ENCODE peak calls at places on chromosome 15, in four cellular contexts. B is HepG2, X is K562, H is WTC11. J is an unnamed sample.
A peak's percentile ranks its signal among the peaks of the same experiment; 100 is the strongest.

GRCh38 chr15:81492303-81492702 is 118.3 kb upstream of the TMC3 start:
- DNase-seq in B (no peak), X (no peak), H (no peak), J (no peak)

GRCh38 chr15:82709081-82709420 is 624 bp downstream of the AP3B2 start:
- DNase-seq in B (no peak), X (no peak), H (peak; percentile 73), J (no peak)

GRCh38 chr15:68612979-68613740 is 34.4 kb downstream of the CORO2B start:
- DNase-seq in B (no peak), X (peak; percentile 62), H (no peak), J (no peak)

GRCh38 chr15:67091073-67091965 is 25.9 kb downstream of the SMAD3 start:
- DNase-seq in B (no peak), X (peak; percentile 86), H (no peak), J (peak; percentile 80)

GRCh38 chr15:43249699-43250203 is 17.0 kb downstream of the TGM5 start:
- DNase-seq in B (no peak), X (no peak), H (no peak), J (peak; percentile 94)

GRCh38 chr15:29568840-29569532 is 253.3 kb downstream of the TJP1 start:
- DNase-seq in B (peak; percentile 23), X (no peak), H (peak; percentile 53), J (no peak)

GRCh38 chr15:65862682-65863081 is 6.6 kb upstream of the RAB11A start:
- DNase-seq in B (peak; percentile 85), X (peak; percentile 81), H (peak; percentile 77), J (no peak)

GRCh38 chr15:74642724-74643367 is 27.2 kb downstream of the CLK3 start:
- DNase-seq in B (no peak), X (peak; percentile 43), H (peak; percentile 43), J (no peak)

GRCh38 chr15:78241017-78241416 is 6.7 kb upstream of the ACSBG1 start:
- DNase-seq in B (peak; percentile 49), X (peak; percentile 86), H (peak; percentile 95), J (no peak)

GRCh38 chr15:76932090-76932966 is 779 bp downstream of the RCN2 start:
- DNase-seq in B (no peak), X (no peak), H (no peak), J (no peak)

GRCh38 chr15:64344651-64345262 is 11.2 kb downstream of the CSNK1G1 start:
- DNase-seq in B (no peak), X (no peak), H (no peak), J (no peak)

GRCh38 chr15:66936115-66936863 is 129.1 kb upstream of the SMAD3 start:
- DNase-seq in B (no peak), X (no peak), H (no peak), J (no peak)

GRCh38 chr15:64503640-64504039 is 43.3 kb downstream of the ZNF609 start:
- DNase-seq in B (no peak), X (no peak), H (no peak), J (no peak)

GRCh38 chr15:29939404-29939803 is 117.1 kb upstream of the TJP1 start:
- DNase-seq in B (no peak), X (no peak), H (no peak), J (no peak)

GRCh38 chr15:69193948-69194827 is 33.8 kb downstream of the GLCE start:
- DNase-seq in B (no peak), X (no peak), H (no peak), J (no peak)

GRCh38 chr15:81038975-81039607 is 38.4 kb downstream of the TLNRD1 start:
- DNase-seq in B (peak; percentile 10), X (no peak), H (no peak), J (no peak)

GRCh38 chr15:92603743-92604470 is 51.7 kb downstream of the FAM174B start:
- DNase-seq in B (no peak), X (no peak), H (no peak), J (no peak)

GRCh38 chr15:36843822-36844221 is 256.5 kb downstream of the MEIS2 start:
- DNase-seq in B (no peak), X (no peak), H (no peak), J (no peak)
- TF ChIP-seq NR2C2 in B (no peak), X (no peak), H (no peak), J (no peak)

DNA sequence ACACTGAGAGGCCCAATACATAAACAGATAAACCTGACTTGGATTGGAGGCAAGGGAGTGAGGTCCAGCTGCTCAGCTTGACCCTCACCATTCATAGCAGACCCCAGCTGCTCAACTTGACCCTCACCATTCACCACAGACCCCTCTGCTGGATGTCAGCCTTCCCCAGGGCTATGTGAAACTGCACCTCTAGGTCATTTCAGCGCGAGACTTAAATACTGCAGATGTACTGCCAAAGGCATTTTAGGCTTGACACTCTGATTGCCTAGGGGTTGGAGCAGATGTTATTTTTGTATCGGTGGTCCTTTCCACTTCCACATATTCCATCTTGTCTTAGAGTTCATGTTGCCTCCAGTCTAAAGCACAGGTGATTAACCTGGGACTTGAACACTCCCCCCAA is 41.5 kb upstream of the FAM98B start:
- DNase-seq in B (no peak), X (no peak), H (no peak), J (no peak)
- TF ChIP-seq NR2C2 in B (no peak), X (no peak), H (no peak), J (no peak)

GRCh38 chr15:93982226-93982641 is 249.1 kb upstream of the MCTP2 start:
- DNase-seq in B (no peak), X (no peak), H (no peak), J (no peak)
- TF ChIP-seq NR2C2 in B (no peak), X (no peak), H (no peak), J (no peak)

DNA sequence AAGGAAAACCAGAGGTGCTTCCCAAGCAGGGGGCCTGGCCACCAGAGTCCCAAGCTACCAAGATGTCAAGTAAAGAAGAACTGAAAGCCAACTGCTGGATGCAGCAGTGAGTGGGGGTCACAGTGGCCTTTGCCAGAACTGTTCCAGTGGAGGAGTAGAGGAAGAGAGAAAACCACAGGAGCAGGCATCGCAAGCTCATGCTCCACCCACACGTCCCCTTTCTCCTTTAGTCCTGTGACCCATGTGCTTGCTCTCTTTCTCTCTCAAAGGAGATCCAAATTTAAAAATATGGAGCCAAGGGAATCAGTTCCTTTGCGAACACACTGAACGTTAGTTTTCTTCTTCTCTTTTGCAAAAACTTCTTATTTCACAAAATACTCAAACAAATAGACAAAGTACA is 12.4 kb upstream of the ABHD2 start:
- DNase-seq in B (no peak), X (no peak), H (no peak), J (no peak)
- TF ChIP-seq NR2C2 in B (no peak), X (no peak), H (no peak), J (no peak)